ENCODE peak calls at places on chromosome 3, in five cellular contexts. U is IMR-90; B is HTR-8/SVneo; S is stimulated activated CD4-positive, alpha-beta T cell treated with anti-CD3 and anti-CD28 coated beads, Interleukin-4, amount 100 ng/mL, for 4 hours; Q is NCI-H510A. N is an unnamed sample.

GRCh38 chr3:176734146-176734545 is 463.1 kb downstream of the TBL1XR1 start:
- DNase-seq in U (no peak), B (no peak), S (no peak), Q (no peak), N (no peak)

GRCh38 chr3:146161725-146162047 is 702 bp upstream of the PLOD2 start:
- DNase-seq in U (peak), B (no peak), S (no peak), Q (no peak), N (no peak)

GRCh38 chr3:191068946-191069813 is 129.9 kb upstream of the OSTN start:
- DNase-seq in U (peak), B (no peak), S (no peak), Q (no peak), N (no peak)

GRCh38 chr3:172289583-172289982 is 158.7 kb downstream of the GHSR start:
- DNase-seq in U (no peak), B (no peak), S (no peak), Q (no peak), N (no peak)

GRCh38 chr3:178059836-178060235 is 476.4 kb upstream of the KCNMB2 start:
- DNase-seq in U (peak), B (no peak), S (no peak), Q (no peak), N (no peak)

GRCh38 chr3:8450618-8451017 is 51.0 kb upstream of the LMCD1 start:
- DNase-seq in U (no peak), B (no peak), S (no peak), Q (no peak), N (no peak)

GRCh38 chr3:73216310-73216709 is 154.9 kb downstream of the EBLN2 start:
- DNase-seq in U (no peak), B (no peak), S (no peak), Q (no peak), N (no peak)

GRCh38 chr3:5846271-5846670 is 658.8 kb downstream of the EDEM1 start:
- DNase-seq in U (no peak), B (no peak), S (no peak), Q (no peak), N (no peak)

GRCh38 chr3:130293247-130293646 is 52.2 kb upstream of the COL6A5 start:
- DNase-seq in U (no peak), B (no peak), S (no peak), Q (no peak), N (no peak)

N was measured in SW480.